ENCODE peak calls at places on chromosomes 3 and 15, in four cellular contexts. E is GM20000, J is choroid plexus epithelial cell, N is left ventricle myocardium inferior. C is an unnamed sample.

GRCh38 chr15:74134387-74135027 is 4.1 kb downstream of the ISLR2 start:
- DNase-seq in E (peak), J (no peak), N (no peak), C (no peak)

GRCh38 chr3:178406206-178406605 is 130.0 kb upstream of the KCNMB2 start:
- DNase-seq in E (no peak), J (peak), N (no peak), C (no peak)

GRCh38 chr3:44862221-44862637 is 517 bp downstream of the TMEM42 start:
- DNase-seq in E (no peak), J (peak), N (no peak), C (no peak)

GRCh38 chr3:37132334-37132733 is 42.0 kb downstream of the LRRFIP2 start:
- DNase-seq in E (no peak), J (no peak), N (no peak), C (no peak)

GRCh38 chr3:153285982-153286381 is 124.0 kb downstream of the RAP2B start:
- DNase-seq in E (no peak), J (no peak), N (no peak), C (no peak)

GRCh38 chr3:187044871-187045552 is 94.3 kb downstream of the RPL39L start:
- DNase-seq in E (no peak), J (no peak), N (peak), C (no peak)

GRCh38 chr3:11445883-11446282 is 173.7 kb downstream of the ATG7 start:
- DNase-seq in E (no peak), J (peak), N (no peak), C (no peak)

GRCh38 chr3:53729618-53730017 is 116.6 kb downstream of the CHDH start:
- DNase-seq in E (no peak), J (no peak), N (no peak), C (no peak)

GRCh38 chr3:149273096-149273751 is 51.6 kb upstream of the CP start:
- DNase-seq in E (peak), J (peak), N (no peak), C (no peak)

GRCh38 chr3:3015472-3016089 is 94.6 kb downstream of the IL5RA start:
- DNase-seq in E (peak), J (peak), N (no peak), C (no peak)

GRCh38 chr3:129525341-129525968 is 3.0 kb upstream of the RHO start:
- DNase-seq in E (no peak), J (peak), N (no peak), C (no peak)

GRCh38 chr3:127964053-127964452 is 49.0 kb downstream of the KBTBD12 start:
- DNase-seq in E (no peak), J (peak), N (no peak), C (no peak)

GRCh38 chr15:63600001-63600645 is 2.9 kb downstream of the FBXL22 start:
- DNase-seq in E (no peak), J (peak), N (no peak), C (no peak)

GRCh38 chr15:86776120-86776519 is 696.4 kb downstream of the AGBL1 start:
- DNase-seq in E (no peak), J (no peak), N (no peak), C (no peak)

GRCh38 chr3:49533786-49534519 is 20.3 kb upstream of the BSN start:
- DNase-seq in E (no peak), J (no peak), N (no peak), C (no peak)

GRCh38 chr15:75696303-75696657 is 16.4 kb downstream of the CSPG4 start:
- DNase-seq in E (no peak), J (no peak), N (no peak), C (no peak)

GRCh38 chr3:38421679-38422336 is 31.9 kb upstream of the ACVR2B start:
- DNase-seq in E (no peak), J (no peak), N (no peak), C (no peak)

GRCh38 chr3:195587824-195588223 is 4.1 kb upstream of the APOD start:
- DNase-seq in E (no peak), J (no peak), N (no peak), C (no peak)

GRCh38 chr15:40981186-40981585 is 27.9 kb downstream of the CHAC1 start:
- DNase-seq in E (no peak), J (no peak), N (no peak), C (no peak)

GRCh38 chr15:46636220-46636619 is 1001.4 kb downstream of the SQOR start:
- DNase-seq in E (no peak), J (no peak), N (no peak), C (no peak)
- TF ChIP-seq CTCF in E (no peak), J (no peak), N (no peak), C (no peak)

GRCh38 chr3:163491714-163492113 is 1586.6 kb downstream of the SI start:
- DNase-seq in E (no peak), J (no peak), N (no peak), C (no peak)

DNA sequence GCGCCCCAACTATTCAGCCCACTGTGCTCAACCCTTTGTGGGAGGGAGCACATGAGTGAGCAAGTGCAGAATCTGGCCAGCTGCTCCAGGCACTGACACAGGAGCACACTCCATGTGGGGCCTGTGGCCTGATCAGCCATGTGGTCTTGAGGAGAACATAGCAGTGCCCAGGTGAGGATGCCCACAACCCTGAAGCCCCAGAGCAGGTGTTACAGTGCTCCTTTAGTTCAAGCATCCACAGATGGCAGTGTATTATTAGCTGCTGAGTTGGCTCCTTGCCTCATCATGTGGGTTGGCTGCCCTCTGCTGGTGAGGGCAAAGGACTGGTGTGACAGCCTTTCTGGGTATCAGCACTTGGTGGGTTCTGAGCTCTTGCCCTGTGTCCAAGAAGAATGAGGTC is 1588.2 kb downstream of the SI start:
- DNase-seq in E (peak), J (peak), N (no peak), C (no peak)
- TF ChIP-seq CTCF in E (peak), J (peak), N (peak), C (peak)

DNA sequence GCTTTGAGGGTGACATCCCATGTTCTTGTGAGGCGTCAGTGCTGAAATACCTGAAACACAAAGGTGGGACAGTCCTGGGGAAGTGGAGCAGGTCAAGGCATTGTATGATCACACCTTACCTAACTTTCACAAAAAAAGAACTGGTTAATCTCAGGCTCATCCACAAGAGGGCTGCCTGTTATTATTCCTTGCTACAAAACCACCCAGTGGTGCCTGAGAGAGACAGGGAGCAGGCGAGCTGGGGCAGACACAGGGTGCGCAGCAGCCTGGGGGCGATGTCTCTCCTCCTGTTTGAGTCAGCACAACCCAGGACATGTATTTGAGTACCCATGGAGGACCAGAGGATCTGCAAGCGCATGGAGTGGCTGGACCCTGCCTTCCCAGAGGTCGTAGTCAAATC is 316.8 kb upstream of the ATP10A start:
- DNase-seq in E (no peak), J (no peak), N (peak), C (no peak)
- TF ChIP-seq CTCF in E (no peak), J (no peak), N (peak), C (no peak)

GRCh38 chr3:140456974-140457373 is 220.9 kb upstream of the TRIM42 start:
- DNase-seq in E (no peak), J (no peak), N (no peak), C (no peak)
- TF ChIP-seq CTCF in E (no peak), J (no peak), N (no peak), C (no peak)

GRCh38 chr15:82874267-82874666 is 64.8 kb downstream of the WHAMM start:
- DNase-seq in E (no peak), J (no peak), N (no peak), C (no peak)
- TF ChIP-seq CTCF in E (no peak), J (no peak), N (no peak), C (no peak)

GRCh38 chr15:66593219-66593780 is 27.5 kb upstream of the LCTL start:
- DNase-seq in E (no peak), J (peak), N (no peak), C (peak)
- TF ChIP-seq CTCF in E (no peak), J (no peak), N (no peak), C (no peak)

C was measured in lower lobe of right lung.